ENCODE peak calls at places on chromosome 22, in eight cellular contexts. Y is transverse colon; O is GM23248; B is psoas muscle; N is heart right ventricle; H is A549; T is mesendoderm; P is CD8-positive, alpha-beta T cell. Z is an unnamed sample.
A peak's percentile ranks its signal among the peaks of the same experiment; 100 is the strongest.

GRCh38 chr22:41288245-41288946 is 2.4 kb upstream of the RANGAP1 start:
- DNase-seq in Y (peak; percentile 35), O (peak; percentile 82), B (no peak), N (no peak), H (peak; percentile 79), T (peak; percentile 96), P (no peak), Z (no peak)

GRCh38 chr22:28997342-28997741 is 64.3 kb downstream of the C22orf31 start:
- DNase-seq in Y (no peak), O (no peak), B (no peak), N (no peak), H (no peak), T (no peak), P (no peak), Z (no peak)

GRCh38 chr22:35703861-35704584 is 13.6 kb upstream of the APOL5 start:
- DNase-seq in Y (no peak), O (peak; percentile 4), B (no peak), N (no peak), H (no peak), T (no peak), P (no peak), Z (no peak)

GRCh38 chr22:37777122-37777687 is 30.5 kb upstream of the GCAT start:
- DNase-seq in Y (peak; percentile 74), O (peak; percentile 86), B (peak; percentile 71), N (peak; percentile 40), H (no peak), T (peak; percentile 41), P (no peak), Z (no peak)

GRCh38 chr22:21010426-21011113 is 4.4 kb upstream of the P2RX6 start:
- DNase-seq in Y (no peak), O (no peak), B (no peak), N (no peak), H (no peak), T (no peak), P (no peak), Z (peak; percentile 16)

GRCh38 chr22:25176175-25176574 is 23.5 kb upstream of the CRYBB3 start:
- DNase-seq in Y (no peak), O (no peak), B (no peak), N (no peak), H (no peak), T (no peak), P (no peak), Z (no peak)

GRCh38 chr22:44181033-44181911 is 547 bp downstream of the PARVG start:
- DNase-seq in Y (peak; percentile 53), O (no peak), B (peak; percentile 64), N (peak; percentile 42), H (no peak), T (no peak), P (peak; percentile 72), Z (peak; percentile 76)

GRCh38 chr22:33579448-33580093 is 340.7 kb downstream of the LARGE1 start:
- DNase-seq in Y (peak; percentile 69), O (peak; percentile 58), B (peak; percentile 64), N (peak; percentile 41), H (peak; percentile 68), T (peak; percentile 88), P (peak; percentile 31), Z (peak; percentile 39)

GRCh38 chr22:40383905-40384304 is 13.5 kb downstream of the SGSM3 start:
- DNase-seq in Y (no peak), O (peak; percentile 68), B (no peak), N (no peak), H (no peak), T (peak; percentile 32), P (no peak), Z (no peak)

GRCh38 chr22:25023879-25024278 is 71.4 kb downstream of the KIAA1671 start:
- DNase-seq in Y (no peak), O (no peak), B (no peak), N (no peak), H (no peak), T (no peak), P (no peak), Z (no peak)

GRCh38 chr22:37430941-37431340 is 3.7 kb upstream of the ELFN2 start:
- DNase-seq in Y (no peak), O (no peak), B (no peak), N (no peak), H (no peak), T (no peak), P (no peak), Z (no peak)

GRCh38 chr22:20193761-20194494 is 43.1 kb upstream of the CCDC188 start:
- DNase-seq in Y (no peak), O (no peak), B (no peak), N (no peak), H (no peak), T (no peak), P (no peak), Z (no peak)

GRCh38 chr22:27578937-27579617 is 222.5 kb downstream of the MN1 start:
- DNase-seq in Y (no peak), O (peak; percentile 46), B (no peak), N (no peak), H (no peak), T (no peak), P (no peak), Z (no peak)

GRCh38 chr22:17707526-17707925 is 66.7 kb downstream of the BID start:
- DNase-seq in Y (no peak), O (peak; percentile 72), B (no peak), N (no peak), H (no peak), T (no peak), P (no peak), Z (no peak)

GRCh38 chr22:42270178-42270511 is 308 bp downstream of the TCF20 start:
- DNase-seq in Y (no peak), O (no peak), B (no peak), N (peak; percentile 26), H (peak; percentile 22), T (peak; percentile 77), P (peak; percentile 34), Z (no peak)

GRCh38 chr22:36191106-36191836 is 10.3 kb downstream of the APOL4 start:
- DNase-seq in Y (peak; percentile 33), O (peak; percentile 83), B (peak; percentile 92), N (peak; percentile 76), H (no peak), T (no peak), P (no peak), Z (peak; percentile 69)

DNA sequence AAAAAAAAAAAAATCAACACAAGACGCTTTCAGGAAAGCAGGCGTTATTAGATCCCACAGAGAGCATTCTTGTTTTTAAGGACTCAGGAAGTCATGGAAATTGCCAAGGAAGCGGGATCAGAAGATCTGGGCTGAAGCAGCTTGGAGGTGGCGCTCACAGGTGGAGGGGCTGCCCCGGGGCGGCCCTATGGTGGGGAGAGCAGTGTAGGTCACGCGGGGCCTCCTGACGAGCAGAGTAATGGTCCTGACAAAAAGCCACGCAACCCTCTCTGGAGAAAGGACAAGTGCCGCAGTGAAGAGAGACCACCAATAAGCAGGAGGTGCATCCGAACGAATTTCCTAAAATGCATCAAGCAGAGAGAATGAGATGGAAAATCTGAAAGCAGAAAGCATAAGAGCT is 407.0 kb downstream of the BRD1 start:
- DNase-seq in Y (no peak), O (no peak), B (no peak), N (no peak), H (no peak), T (no peak), P (no peak), Z (no peak)
- H3K4me1 ChIP-seq in Y (no peaks in the 10 kb centered on the region), O (no peaks in the 10 kb centered on the region), B (no peaks in the 10 kb centered on the region), N (no peaks in the 10 kb centered on the region), H (no peaks in the 10 kb centered on the region), T (no peaks in the 10 kb centered on the region), P (no peaks in the 10 kb centered on the region), Z (no peaks in the 10 kb centered on the region)

GRCh38 chr22:23818541-23818940 is 20.3 kb downstream of the DERL3 start:
- DNase-seq in Y (no peak), O (no peak), B (no peak), N (no peak), H (no peak), T (no peak), P (no peak), Z (no peak)

GRCh38 chr22:23817146-23817545 is 21.7 kb downstream of the DERL3 start:
- DNase-seq in Y (no peak), O (no peak), B (no peak), N (no peak), H (no peak), T (no peak), P (no peak), Z (no peak)

GRCh38 chr22:23812378-23812777 is 25.6 kb downstream of the SMARCB1 start:
- DNase-seq in Y (no peak), O (no peak), B (no peak), N (no peak), H (no peak), T (no peak), P (no peak), Z (no peak)

GRCh38 chr22:23815781-23816551 is 22.8 kb downstream of the DERL3 start:
- DNase-seq in Y (no peak), O (peak; percentile 22), B (peak; percentile 69), N (peak; percentile 58), H (no peak), T (no peak), P (no peak), Z (peak; percentile 79)

DNA sequence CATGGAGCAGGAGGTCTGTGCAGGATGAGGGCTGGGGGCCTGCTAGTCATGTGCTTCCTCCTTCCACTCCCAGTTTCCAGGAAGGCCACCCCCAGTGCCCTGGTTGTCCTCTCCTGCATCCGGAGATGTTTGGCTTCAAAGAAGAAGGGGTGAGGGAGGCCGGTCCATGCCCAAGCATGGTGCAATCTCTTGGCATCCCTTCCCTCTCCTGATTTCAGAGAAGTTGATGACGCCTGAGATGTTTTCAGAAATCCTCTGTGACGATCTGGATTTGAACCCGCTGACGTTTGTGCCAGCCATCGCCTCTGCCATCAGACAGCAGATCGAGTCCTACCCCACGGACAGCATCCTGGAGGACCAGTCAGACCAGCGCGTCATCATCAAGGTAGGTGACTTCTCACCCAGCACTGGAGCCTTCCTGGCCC is 22.2 kb downstream of the DERL3 start:
- DNase-seq in Y (no peak), O (no peak), B (no peak), N (no peak), H (no peak), T (no peak), P (no peak), Z (peak; percentile 16)
- H3K4me1 ChIP-seq in Y (no peaks in the 10 kb centered on the region), O (peaks cover 6% of the 10 kb centered on the region), B (no peaks in the 10 kb centered on the region), N (no peaks in the 10 kb centered on the region), H (no peaks in the 10 kb centered on the region), T (no peaks in the 10 kb centered on the region), P (no peaks in the 10 kb centered on the region), Z (no peaks in the 10 kb centered on the region)

GRCh38 chr22:32245042-32245441 is 10.1 kb downstream of the SLC5A4 start:
- DNase-seq in Y (no peak), O (no peak), B (no peak), N (no peak), H (peak; percentile 18), T (no peak), P (no peak), Z (no peak)
- H3K4me1 ChIP-seq in Y (no peaks in the 10 kb centered on the region), O (no peaks in the 10 kb centered on the region), B (no peaks in the 10 kb centered on the region), N (no peaks in the 10 kb centered on the region), H (peaks cover 11% of the 10 kb centered on the region), T (no peaks in the 10 kb centered on the region), P (no peaks in the 10 kb centered on the region), Z (peaks cover 2% of the 10 kb centered on the region)

DNA sequence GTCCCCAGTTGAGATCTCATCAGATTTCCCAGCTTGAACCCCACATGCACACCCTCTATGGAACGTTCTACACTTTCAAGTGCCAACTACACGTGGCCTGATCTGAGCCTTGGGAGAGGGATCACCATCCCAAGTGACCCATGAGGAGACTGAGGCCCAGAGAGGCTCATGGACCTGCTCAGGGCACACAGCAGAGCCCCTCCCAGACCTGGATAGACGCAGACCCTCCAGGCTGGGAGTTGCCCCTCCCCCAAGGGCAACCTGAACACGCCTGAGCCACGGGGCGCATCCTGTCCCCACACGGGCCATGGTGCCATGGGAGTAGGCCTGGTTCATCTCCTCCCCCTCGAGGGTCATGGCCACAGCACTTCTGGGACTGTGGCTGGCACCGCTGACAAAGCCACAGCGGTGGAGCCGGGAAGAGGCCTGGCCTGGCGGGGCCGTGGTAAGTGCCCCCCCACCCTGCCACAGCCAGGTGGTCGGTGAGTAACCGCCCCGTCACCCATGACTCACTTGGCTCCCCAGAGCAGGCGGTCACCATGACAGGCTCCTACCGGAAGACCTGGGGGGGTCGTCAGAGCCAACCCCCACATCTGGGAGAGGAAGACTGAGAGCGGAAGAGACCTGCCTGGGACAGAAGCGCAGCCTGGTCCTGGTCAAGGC is 8.1 kb downstream of the WNT7B start:
- DNase-seq in Y (no peak), O (peak; percentile 80), B (no peak), N (no peak), H (no peak), T (no peak), P (no peak), Z (no peak)
- H3K4me1 ChIP-seq in Y (peaks cover 16% of the 10 kb centered on the region), O (peaks cover 27% of the 10 kb centered on the region), B (peaks cover 8% of the 10 kb centered on the region), N (peaks cover 16% of the 10 kb centered on the region), H (peaks cover 96% of the 10 kb centered on the region), T (peaks cover 3% of the 10 kb centered on the region), P (no peaks in the 10 kb centered on the region), Z (no peaks in the 10 kb centered on the region)

Z was measured in right cardiac atrium.